ENCODE peak calls at places on chromosome 21, in four cellular contexts. One of them, this sample, is unnamed.

GRCh38 chr21:29953072-29953471 is 13.3 kb upstream of the GRIK1 start:
- DNase-seq in IMR-90: no peak
- DNase-seq in transverse colon: no peak
- DNase-seq in GM10248: no peak
- DNase-seq in this sample: no peak

GRCh38 chr21:26832513-26832912 is 12.7 kb downstream of the ADAMTS1 start:
- DNase-seq in IMR-90: no peak
- DNase-seq in GM10248: no peak
- DNase-seq in transverse colon: no peak
- DNase-seq in this sample: no peak

GRCh38 chr21:22758478-22758877 is 1760.3 kb downstream of the NCAM2 start:
- DNase-seq in IMR-90: no peak
- DNase-seq in GM10248: no peak
- DNase-seq in transverse colon: no peak
- DNase-seq in this sample: no peak

GRCh38 chr21:26351661-26352060 is 181.1 kb upstream of the APP start:
- DNase-seq in transverse colon: no peak
- DNase-seq in GM10248: no peak
- DNase-seq in IMR-90: no peak
- DNase-seq in this sample: no peak

GRCh38 chr21:38950388-38951094 is 144.8 kb downstream of the ETS2 start:
- DNase-seq in GM10248: no peak
- DNase-seq in transverse colon: peak; percentile 73
- DNase-seq in IMR-90: peak; percentile 49
- DNase-seq in this sample: no peak

GRCh38 chr21:43598416-43599120 is 60.7 kb downstream of the HSF2BP start:
- DNase-seq in GM10248: no peak
- DNase-seq in IMR-90: peak; percentile 87
- DNase-seq in transverse colon: no peak
- DNase-seq in this sample: no peak

GRCh38 chr21:43302356-43302700 is 124.6 kb downstream of the SIK1 start:
- DNase-seq in GM10248: no peak
- DNase-seq in transverse colon: no peak
- DNase-seq in IMR-90: no peak
- DNase-seq in this sample: no peak

GRCh38 chr21:46006547-46007497 is 25.3 kb downstream of the COL6A1 start:
- DNase-seq in IMR-90: no peak
- DNase-seq in GM10248: no peak
- DNase-seq in transverse colon: no peak
- DNase-seq in this sample: no peak

GRCh38 chr21:25334046-25334730 is 273.1 kb downstream of the MRPL39 start:
- DNase-seq in GM10248: no peak
- DNase-seq in transverse colon: no peak
- DNase-seq in IMR-90: no peak
- DNase-seq in this sample: no peak

GRCh38 chr21:36615274-36615964 is 83.5 kb upstream of the SIM2 start:
- DNase-seq in transverse colon: no peak
- DNase-seq in IMR-90: no peak
- DNase-seq in GM10248: no peak
- DNase-seq in this sample: no peak
- TF ChIP-seq CTCF in transverse colon: no peak
- TF ChIP-seq CTCF in IMR-90: peak; percentile 5
- TF ChIP-seq CTCF in GM10248: peak; percentile 10
- TF ChIP-seq CTCF in this sample: no peak

GRCh38 chr21:34673006-34673405 is 4.2 kb downstream of the CLIC6 start:
- DNase-seq in transverse colon: no peak
- DNase-seq in IMR-90: no peak
- DNase-seq in GM10248: no peak
- DNase-seq in this sample: no peak

GRCh38 chr21:34669149-34669879 is 520 bp downstream of the CLIC6 start:
- DNase-seq in GM10248: peak; percentile 69
- DNase-seq in IMR-90: no peak
- DNase-seq in transverse colon: peak; percentile 23
- DNase-seq in this sample: peak; percentile 83

GRCh38 chr21:34670220-34670961 is 1.6 kb downstream of the CLIC6 start:
- DNase-seq in IMR-90: no peak
- DNase-seq in GM10248: peak; percentile 59
- DNase-seq in transverse colon: peak; percentile 29
- DNase-seq in this sample: peak; percentile 69

GRCh38 chr21:34671891-34672290 is 3.1 kb downstream of the CLIC6 start:
- DNase-seq in GM10248: no peak
- DNase-seq in transverse colon: no peak
- DNase-seq in IMR-90: no peak
- DNase-seq in this sample: no peak

GRCh38 chr21:34670962-34671348 is 2.2 kb downstream of the CLIC6 start:
- DNase-seq in transverse colon: no peak
- DNase-seq in GM10248: peak; percentile 34
- DNase-seq in IMR-90: no peak
- DNase-seq in this sample: peak; percentile 52
- TF ChIP-seq CTCF in transverse colon: no peak
- TF ChIP-seq CTCF in GM10248: peak; percentile 13
- TF ChIP-seq CTCF in IMR-90: no peak
- TF ChIP-seq CTCF in this sample: no peak

GRCh38 chr21:40507978-40508377 is 339.0 kb downstream of the DSCAM start:
- DNase-seq in transverse colon: no peak
- DNase-seq in IMR-90: peak; percentile 4
- DNase-seq in GM10248: no peak
- DNase-seq in this sample: no peak

GRCh38 chr21:40511976-40512375 is 335.0 kb downstream of the DSCAM start:
- DNase-seq in transverse colon: no peak
- DNase-seq in IMR-90: no peak
- DNase-seq in GM10248: no peak
- DNase-seq in this sample: no peak

GRCh38 chr21:40516336-40516735 is 330.6 kb downstream of the DSCAM start:
- DNase-seq in GM10248: no peak
- DNase-seq in transverse colon: peak; percentile 12
- DNase-seq in IMR-90: no peak
- DNase-seq in this sample: no peak

GRCh38 chr21:40512590-40512989 is 334.4 kb downstream of the DSCAM start:
- DNase-seq in GM10248: no peak
- DNase-seq in transverse colon: no peak
- DNase-seq in IMR-90: no peak
- DNase-seq in this sample: no peak
- TF ChIP-seq CTCF in GM10248: peak; percentile 15
- TF ChIP-seq CTCF in transverse colon: no peak
- TF ChIP-seq CTCF in IMR-90: no peak
- TF ChIP-seq CTCF in this sample: peak; percentile 10

GRCh38 chr21:14548751-14549150 is 2.6 kb upstream of the SAMSN1 start:
- DNase-seq in transverse colon: no peak
- DNase-seq in GM10248: no peak
- DNase-seq in IMR-90: no peak
- DNase-seq in this sample: no peak
- TF ChIP-seq CTCF in transverse colon: no peak
- TF ChIP-seq CTCF in GM10248: no peak
- TF ChIP-seq CTCF in IMR-90: no peak
- TF ChIP-seq CTCF in this sample: no peak

GRCh38 chr21:32770514-32771133 is 931 bp downstream of the PAXBP1 start:
- DNase-seq in transverse colon: no peak
- DNase-seq in IMR-90: peak; percentile 8
- DNase-seq in GM10248: no peak
- DNase-seq in this sample: no peak
- TF ChIP-seq CTCF in transverse colon: no peak
- TF ChIP-seq CTCF in IMR-90: no peak
- TF ChIP-seq CTCF in GM10248: peak; percentile 12
- TF ChIP-seq CTCF in this sample: no peak

GRCh38 chr21:33854604-33855003 is 61.0 kb downstream of the ATP5PO start:
- DNase-seq in GM10248: no peak
- DNase-seq in transverse colon: no peak
- DNase-seq in IMR-90: no peak
- DNase-seq in this sample: no peak

GRCh38 chr21:33852495-33852894 is 63.1 kb downstream of the ATP5PO start:
- DNase-seq in IMR-90: no peak
- DNase-seq in transverse colon: no peak
- DNase-seq in GM10248: no peak
- DNase-seq in this sample: no peak

GRCh38 chr21:33856893-33857527 is 58.6 kb downstream of the ATP5PO start:
- DNase-seq in IMR-90: no peak
- DNase-seq in transverse colon: no peak
- DNase-seq in GM10248: no peak
- DNase-seq in this sample: no peak

GRCh38 chr21:33857846-33858671 is 57.5 kb downstream of the ATP5PO start:
- DNase-seq in IMR-90: no peak
- DNase-seq in transverse colon: no peak
- DNase-seq in GM10248: no peak
- DNase-seq in this sample: no peak

GRCh38 chr21:33855190-33855589 is 60.4 kb downstream of the ATP5PO start:
- DNase-seq in IMR-90: no peak
- DNase-seq in transverse colon: no peak
- DNase-seq in GM10248: no peak
- DNase-seq in this sample: no peak
- TF ChIP-seq CTCF in IMR-90: no peak
- TF ChIP-seq CTCF in transverse colon: no peak
- TF ChIP-seq CTCF in GM10248: no peak
- TF ChIP-seq CTCF in this sample: no peak

DNA sequence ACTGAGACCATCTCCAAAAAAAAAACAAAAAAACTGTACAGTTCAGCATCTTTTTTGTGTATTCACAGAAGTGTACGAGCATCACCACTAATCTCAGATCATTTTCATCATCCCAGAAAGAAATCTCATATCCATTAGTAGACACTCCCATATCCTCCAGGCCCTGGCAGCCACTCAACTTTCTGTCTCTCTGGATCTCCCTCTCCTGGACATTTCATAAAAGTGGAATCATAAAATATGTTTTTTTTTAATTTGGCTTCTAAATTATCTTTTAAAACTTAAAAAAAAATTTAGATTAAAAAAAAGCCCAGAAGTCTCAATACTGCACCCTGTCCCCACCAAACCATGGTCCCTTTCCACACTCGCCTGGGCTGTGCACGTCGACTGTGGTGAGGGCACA is 22.1 kb downstream of the RIPPLY3 start:
- DNase-seq in transverse colon: no peak
- DNase-seq in IMR-90: no peak
- DNase-seq in GM10248: no peak
- DNase-seq in this sample: no peak
- TF ChIP-seq CTCF in transverse colon: no peak
- TF ChIP-seq CTCF in IMR-90: no peak
- TF ChIP-seq CTCF in GM10248: no peak
- TF ChIP-seq CTCF in this sample: no peak